ENCODE peak calls at places on chromosomes 13 and 19, in seven cellular contexts. J is kidney epithelial cell, V is AG10803, D is foreskin fibroblast, N is SHP77, R is AG08396, X is osteoblast. E is an unnamed sample.

GRCh38 chr19:10780368-10780767 is 55.6 kb downstream of the TMED1 start:
- DNase-seq in N (no peak), R (no peak), J (no peak), D (peak; percentile 37), V (peak; percentile 24), X (peak; percentile 90), E (peak; percentile 90)

GRCh38 chr13:39498471-39499114 is 104.4 kb downstream of the LHFPL6 start:
- DNase-seq in J (no peak), D (no peak), R (no peak), V (no peak), X (no peak), N (no peak), E (no peak)

GRCh38 chr19:29329460-29330134 is 116.6 kb upstream of the UQCRFS1 start:
- DNase-seq in V (peak; percentile 7), J (no peak), D (no peak), N (no peak), X (no peak), R (no peak), E (no peak)

GRCh38 chr19:55174425-55175116 is 5.5 kb downstream of the SYT5 start:
- DNase-seq in D (no peak), X (peak; percentile 74), N (no peak), R (no peak), V (no peak), J (no peak), E (no peak)

GRCh38 chr19:3873151-3873550 is 4.3 kb upstream of the ZFR2 start:
- DNase-seq in R (no peak), J (no peak), V (no peak), D (no peak), N (no peak), X (peak; percentile 58), E (no peak)

GRCh38 chr13:109880371-109881346 is 94.3 kb upstream of the IRS2 start:
- DNase-seq in R (no peak), N (no peak), V (no peak), X (no peak), J (no peak), D (no peak), E (no peak)

GRCh38 chr13:26721251-26721939 is 39.2 kb downstream of the GPR12 start:
- DNase-seq in J (no peak), X (peak; percentile 70), R (no peak), N (peak; percentile 27), D (no peak), V (no peak), E (no peak)

GRCh38 chr13:65834897-65835296 is 1395.2 kb downstream of the PCDH9 start:
- DNase-seq in J (no peak), X (no peak), N (no peak), D (peak; percentile 23), R (no peak), V (no peak), E (no peak)

GRCh38 chr19:41528106-41528505 is 47.9 kb upstream of the CEACAM21 start:
- DNase-seq in D (peak; percentile 25), R (no peak), X (no peak), N (no peak), V (no peak), J (no peak), E (no peak)

GRCh38 chr13:22002893-22003292 is 332.0 kb downstream of the FGF9 start:
- DNase-seq in D (no peak), J (no peak), V (no peak), R (no peak), X (peak; percentile 78), N (no peak), E (no peak)